ENCODE peak calls at places on chromosomes 4 and X, in seven cellular contexts. One of them, this sample, is unnamed.

GRCh38 chr4:2914220-2915126 is 48.7 kb downstream of the NOP14 start:
- DNase-seq in AG04450: no peak
- DNase-seq in SW480: no peak
- DNase-seq in iris pigment epithelial cell: no peak
- DNase-seq in NCI-H345: no peak
- DNase-seq in Ammon's horn: no peak
- DNase-seq in HT1080: no peak
- DNase-seq in this sample: no peak

GRCh38 chr4:74044676-74045075 is 6.2 kb upstream of the CXCL3 start:
- DNase-seq in NCI-H345: no peak
- DNase-seq in iris pigment epithelial cell: peak
- DNase-seq in Ammon's horn: no peak
- DNase-seq in SW480: no peak
- DNase-seq in AG04450: no peak
- DNase-seq in HT1080: peak
- DNase-seq in this sample: no peak

GRCh38 chrX:3771756-3772155 is 58.3 kb upstream of the PRKX start:
- DNase-seq in SW480: no peak
- DNase-seq in iris pigment epithelial cell: no peak
- DNase-seq in HT1080: no peak
- DNase-seq in Ammon's horn: no peak
- DNase-seq in NCI-H345: no peak
- DNase-seq in AG04450: no peak
- DNase-seq in this sample: no peak

GRCh38 chrX:150165776-150166610 is 197.1 kb upstream of the MAMLD1 start:
- DNase-seq in SW480: no peak
- DNase-seq in iris pigment epithelial cell: no peak
- DNase-seq in Ammon's horn: no peak
- DNase-seq in AG04450: no peak
- DNase-seq in HT1080: no peak
- DNase-seq in NCI-H345: no peak
- DNase-seq in this sample: no peak

GRCh38 chr4:111214371-111214770 is 591.5 kb upstream of the PITX2 start:
- DNase-seq in AG04450: no peak
- DNase-seq in HT1080: no peak
- DNase-seq in SW480: no peak
- DNase-seq in NCI-H345: no peak
- DNase-seq in iris pigment epithelial cell: no peak
- DNase-seq in Ammon's horn: no peak
- DNase-seq in this sample: no peak

GRCh38 chr4:68184923-68185322 is 55.3 kb upstream of the TMPRSS11F start:
- DNase-seq in HT1080: no peak
- DNase-seq in SW480: no peak
- DNase-seq in iris pigment epithelial cell: no peak
- DNase-seq in NCI-H345: no peak
- DNase-seq in AG04450: no peak
- DNase-seq in Ammon's horn: no peak
- DNase-seq in this sample: no peak

GRCh38 chr4:184802203-184803015 is 23.4 kb downstream of the ACSL1 start:
- DNase-seq in HT1080: no peak
- DNase-seq in NCI-H345: no peak
- DNase-seq in iris pigment epithelial cell: peak
- DNase-seq in SW480: no peak
- DNase-seq in Ammon's horn: no peak
- DNase-seq in AG04450: no peak
- DNase-seq in this sample: no peak

GRCh38 chrX:2696698-2697215 is 5.7 kb downstream of the CD99 start:
- DNase-seq in iris pigment epithelial cell: peak
- DNase-seq in HT1080: peak
- DNase-seq in AG04450: peak
- DNase-seq in Ammon's horn: peak
- DNase-seq in NCI-H345: no peak
- DNase-seq in SW480: no peak
- DNase-seq in this sample: peak

GRCh38 chr4:11878241-11878640 is 449.5 kb upstream of the HS3ST1 start:
- DNase-seq in HT1080: no peak
- DNase-seq in SW480: no peak
- DNase-seq in NCI-H345: no peak
- DNase-seq in Ammon's horn: no peak
- DNase-seq in iris pigment epithelial cell: no peak
- DNase-seq in AG04450: no peak
- DNase-seq in this sample: no peak

GRCh38 chrX:12771445-12772069 is 19.7 kb upstream of the PRPS2 start:
- DNase-seq in iris pigment epithelial cell: peak
- DNase-seq in SW480: no peak
- DNase-seq in AG04450: no peak
- DNase-seq in HT1080: no peak
- DNase-seq in Ammon's horn: peak
- DNase-seq in NCI-H345: no peak
- DNase-seq in this sample: no peak

GRCh38 chr4:16802044-16802443 is 96.4 kb downstream of the LDB2 start:
- DNase-seq in HT1080: no peak
- DNase-seq in NCI-H345: no peak
- DNase-seq in Ammon's horn: no peak
- DNase-seq in iris pigment epithelial cell: no peak
- DNase-seq in AG04450: no peak
- DNase-seq in SW480: no peak
- DNase-seq in this sample: no peak

GRCh38 chr4:55768291-55768690 is 51.3 kb upstream of the EXOC1L start:
- DNase-seq in HT1080: peak
- DNase-seq in iris pigment epithelial cell: peak
- DNase-seq in AG04450: peak
- DNase-seq in Ammon's horn: no peak
- DNase-seq in NCI-H345: no peak
- DNase-seq in SW480: peak
- DNase-seq in this sample: peak

GRCh38 chr4:848803-849477 is 23.0 kb upstream of the CPLX1 start:
- DNase-seq in HT1080: no peak
- DNase-seq in Ammon's horn: no peak
- DNase-seq in NCI-H345: no peak
- DNase-seq in SW480: no peak
- DNase-seq in AG04450: no peak
- DNase-seq in iris pigment epithelial cell: no peak
- DNase-seq in this sample: no peak